ENCODE peak calls at places on chromosomes 7 and 10, in four cellular contexts. A is sigmoid colon, K is body of pancreas, E is breast epithelium. Y is an unnamed sample.

GRCh38 chr10:68981074-68981473 is 7.5 kb upstream of the KIFBP start:
- DNase-seq in K (no peak), E (no peak), A (no peak), Y (no peak)

GRCh38 chr10:120394446-120394845 is 62.6 kb upstream of the PLPP4 start:
- DNase-seq in A (no peak), K (no peak), E (no peak), Y (no peak)

GRCh38 chr7:94059747-94060146 is 55.6 kb upstream of the BET1 start:
- DNase-seq in K (no peak), E (no peak), A (no peak), Y (no peak)

GRCh38 chr10:61110936-61111335 is 167.0 kb upstream of the RHOBTB1 start:
- DNase-seq in E (no peak), A (no peak), K (no peak), Y (no peak)

GRCh38 chr10:124561206-124561605 is 99.6 kb downstream of the LHPP start:
- DNase-seq in E (no peak), K (no peak), A (no peak), Y (peak)

GRCh38 chr10:13788320-13788600 is 201.5 kb downstream of the PRPF18 start:
- DNase-seq in E (no peak), A (no peak), K (no peak), Y (no peak)

GRCh38 chr10:46216836-46217748 is 69.7 kb upstream of the ANTXRL start:
- DNase-seq in K (no peak), E (no peak), A (peak), Y (peak)

GRCh38 chr7:48168159-48168558 is 3.1 kb upstream of the ABCA13 start:
- DNase-seq in E (no peak), K (no peak), A (no peak), Y (no peak)

GRCh38 chr10:70672993-70673928 is 955 bp downstream of the ADAMTS14 start:
- DNase-seq in K (no peak), E (no peak), A (no peak), Y (no peak)

GRCh38 chr10:10533417-10533816 is 484.3 kb upstream of the CELF2 start:
- DNase-seq in E (no peak), K (no peak), A (no peak), Y (no peak)

GRCh38 chr10:118851062-118852035 is 96.6 kb upstream of the CACUL1 start:
- DNase-seq in E (no peak), A (no peak), K (no peak), Y (no peak)

GRCh38 chr7:17781491-17782215 is 158.6 kb downstream of the SNX13 start:
- DNase-seq in K (no peak), E (no peak), A (no peak), Y (no peak)

GRCh38 chr10:79979973-79980687 is 31.2 kb upstream of the SFTPD start:
- DNase-seq in E (no peak), A (no peak), K (peak), Y (no peak)

GRCh38 chr10:5404188-5405041 is at the start of gene TUBAL3:
- DNase-seq in E (no peak), K (no peak), A (no peak), Y (no peak)

GRCh38 chr7:105426606-105427146 is 38.0 kb upstream of the SRPK2 start:
- DNase-seq in K (no peak), E (no peak), A (no peak), Y (no peak)

GRCh38 chr7:41039386-41040315 is 663.2 kb downstream of the INHBA start:
- DNase-seq in K (no peak), E (no peak), A (no peak), Y (no peak)

GRCh38 chr7:137696376-137696775 is 150.4 kb downstream of the DGKI start:
- DNase-seq in K (no peak), A (no peak), E (no peak), Y (no peak)

GRCh38 chr10:60835005-60835404 is 56.7 kb downstream of the CDK1 start:
- DNase-seq in E (no peak), A (no peak), K (no peak), Y (no peak)

GRCh38 chr10:17179002-17179401 is 22.5 kb downstream of the TRDMT1 start:
- DNase-seq in A (no peak), E (no peak), K (no peak), Y (no peak)

GRCh38 chr7:512146-512510 is 7.5 kb downstream of the PDGFA start:
- DNase-seq in E (no peak), A (no peak), K (no peak), Y (peak)

GRCh38 chr10:62625484-62625883 is 179.0 kb upstream of the ADO start:
- DNase-seq in K (no peak), E (no peak), A (no peak), Y (no peak)

GRCh38 chr7:157518514-157519175 is 181.8 kb downstream of the DNAJB6 start:
- DNase-seq in A (peak), K (peak), E (peak), Y (no peak)

GRCh38 chr10:103580422-103580821 is 86.9 kb downstream of the NEURL1 start:
- DNase-seq in A (no peak), K (no peak), E (no peak), Y (no peak)

GRCh38 chr7:51118628-51119027 is 198.0 kb downstream of the COBL start:
- DNase-seq in K (no peak), A (no peak), E (no peak), Y (no peak)

DNA sequence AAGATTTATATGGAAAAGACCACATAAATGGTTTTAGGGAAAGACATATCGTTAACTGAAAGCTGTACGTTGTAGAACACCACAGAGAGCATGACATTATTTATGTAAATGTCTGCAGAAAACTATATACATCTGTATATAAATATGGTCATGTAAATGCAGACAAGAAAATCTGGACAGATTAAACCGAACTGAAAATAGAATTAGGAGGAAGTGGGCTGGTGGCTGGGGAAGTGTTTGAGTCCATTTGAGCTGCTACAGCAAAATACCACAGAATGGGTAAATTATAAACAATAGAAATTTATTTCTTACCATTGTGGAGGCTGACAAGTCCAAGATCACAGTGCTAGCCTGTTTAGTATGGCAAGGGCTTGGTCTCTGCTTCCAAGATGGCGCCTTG is 56.3 kb upstream of the USP6NL start:
- DNase-seq in K (no peak), E (no peak), A (no peak), Y (peak)
- TF ChIP-seq POLR2A in K (no peak), E (no peak), A (no peak), Y (no peak)

DNA sequence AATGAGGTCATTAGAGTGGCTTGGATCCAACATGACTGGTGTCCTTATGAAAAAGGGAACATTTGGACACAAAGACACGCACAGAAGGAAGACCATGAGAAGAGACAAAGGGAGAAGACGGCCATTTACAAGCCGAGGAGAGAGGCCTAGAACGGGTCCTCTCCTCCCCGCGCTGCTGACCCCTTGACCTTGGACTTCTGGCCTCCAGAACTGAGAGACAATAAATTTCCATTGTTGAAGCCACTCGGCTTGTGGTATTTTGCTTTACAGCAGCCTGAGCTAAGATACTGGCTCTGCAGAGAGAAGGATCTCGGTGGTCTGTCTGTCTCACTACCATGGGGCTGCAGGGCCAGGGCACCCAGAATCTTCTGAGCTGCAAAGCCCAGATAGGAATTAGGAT is 38.1 kb upstream of the ECHDC3 start:
- DNase-seq in K (no peak), A (no peak), E (no peak), Y (no peak)
- H3K4me3 ChIP-seq in K (no peak), A (no peak), E (no peak), Y (no peak)

GRCh38 chr10:51073461-51074237 is 638 bp upstream of the PRKG1 start:
- DNase-seq in A (peak), K (peak), E (no peak), Y (peak)
- TF ChIP-seq POLR2A in A (no peak), K (no peak), E (no peak), Y (no peak)

GRCh38 chr7:5063698-5064097 is 18.0 kb downstream of the RBAK start:
- DNase-seq in K (no peak), E (no peak), A (no peak), Y (no peak)

GRCh38 chr7:5070206-5070605 is 24.5 kb downstream of the RBAK start:
- DNase-seq in E (no peak), K (no peak), A (no peak), Y (no peak)

GRCh38 chr7:5065107-5065407 is 19.4 kb downstream of the RBAK start:
- DNase-seq in K (no peak), E (no peak), A (no peak), Y (no peak)

DNA sequence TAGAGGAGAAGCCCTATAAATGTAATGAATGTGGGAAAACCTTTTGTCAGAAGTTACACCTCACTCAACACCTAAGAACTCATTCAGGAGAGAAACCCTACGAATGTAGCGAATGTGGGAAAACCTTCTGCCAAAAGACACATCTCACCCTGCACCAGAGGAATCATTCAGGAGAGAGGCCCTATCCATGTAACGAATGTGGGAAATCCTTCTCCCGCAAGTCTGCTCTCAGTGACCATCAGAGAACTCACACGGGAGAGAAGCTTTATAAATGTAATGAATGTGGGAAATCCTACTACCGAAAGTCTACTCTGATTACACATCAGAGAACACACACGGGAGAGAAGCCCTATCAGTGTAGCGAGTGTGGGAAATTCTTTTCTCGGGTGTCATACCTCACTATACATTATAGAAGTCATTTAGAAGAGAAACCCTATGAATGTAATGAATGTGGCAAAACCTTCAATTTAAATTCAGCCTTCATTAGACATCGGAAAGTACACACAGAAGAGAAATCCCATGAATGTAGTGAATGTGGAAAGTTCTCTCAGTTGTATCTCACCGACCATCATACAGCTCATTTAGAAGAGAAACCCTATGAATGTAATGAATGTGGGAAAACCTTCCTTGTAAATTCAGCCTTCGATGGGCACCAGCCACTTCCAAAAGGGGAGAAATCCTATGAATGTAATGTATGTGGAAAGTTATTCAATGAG is 18.9 kb downstream of the RBAK start:
- DNase-seq in A (no peak), K (no peak), E (no peak), Y (no peak)
- H3K4me3 ChIP-seq in A (no peak), K (no peak), E (no peak), Y (no peak)

GRCh38 chr7:72924748-72925545 is at the start of gene POM121:
- DNase-seq in A (peak), K (peak), E (peak), Y (peak)
- TF ChIP-seq POLR2A in A (peak), K (peak), E (no peak), Y (no peak)

DNA sequence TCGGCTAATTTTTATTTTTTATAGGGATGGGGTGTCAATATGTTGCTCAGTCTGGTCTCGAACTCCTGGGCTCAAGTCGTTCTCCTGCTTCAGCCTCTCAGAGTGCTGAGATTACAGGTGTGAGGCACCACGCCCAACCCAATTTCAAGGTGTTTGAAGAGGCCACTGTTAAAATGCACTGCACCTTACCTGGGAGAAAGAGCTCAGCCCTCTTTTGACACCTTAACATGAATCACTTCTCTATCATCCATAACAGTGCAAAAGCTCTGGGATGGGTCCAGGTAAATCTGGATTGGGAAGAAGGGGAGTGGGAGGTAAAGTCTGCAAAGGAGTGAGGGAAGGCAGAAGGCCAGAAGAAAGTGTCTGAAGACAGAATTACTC is 557 bp upstream of the ZNF282 start:
- DNase-seq in K (no peak), E (no peak), A (peak), Y (no peak)
- H3K4me3 ChIP-seq in K (no peak), E (peak), A (peak), Y (peak)

DNA sequence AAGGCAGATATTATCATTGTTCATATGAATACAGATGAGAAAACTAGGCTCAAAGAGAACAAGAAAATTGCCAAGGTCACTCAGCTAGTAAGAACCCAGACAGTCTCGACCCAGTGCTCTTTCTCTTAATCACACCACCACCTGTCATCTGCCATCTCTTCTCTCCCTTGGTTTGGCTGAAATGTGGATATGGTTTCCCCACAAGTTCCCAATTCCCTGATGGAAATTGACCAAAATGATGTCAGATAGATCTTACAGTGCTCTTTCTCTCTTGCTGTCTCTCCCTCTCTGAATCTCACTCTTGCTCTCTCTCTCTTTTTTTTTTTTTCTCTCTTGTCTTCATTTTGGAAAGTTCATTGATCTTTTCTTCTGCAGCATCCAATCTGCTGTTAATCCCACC is 9.1 kb downstream of the C10orf90 start:
- DNase-seq in K (no peak), E (no peak), A (no peak), Y (no peak)
- TF ChIP-seq POLR2A in K (no peak), E (no peak), A (no peak), Y (no peak)

GRCh38 chr7:128403676-128404075 is 6.1 kb downstream of the IMPDH1 start:
- DNase-seq in A (no peak), K (no peak), E (no peak), Y (no peak)
- H3K4me3 ChIP-seq in A (no peak), K (no peak), E (no peak), Y (no peak)

DNA sequence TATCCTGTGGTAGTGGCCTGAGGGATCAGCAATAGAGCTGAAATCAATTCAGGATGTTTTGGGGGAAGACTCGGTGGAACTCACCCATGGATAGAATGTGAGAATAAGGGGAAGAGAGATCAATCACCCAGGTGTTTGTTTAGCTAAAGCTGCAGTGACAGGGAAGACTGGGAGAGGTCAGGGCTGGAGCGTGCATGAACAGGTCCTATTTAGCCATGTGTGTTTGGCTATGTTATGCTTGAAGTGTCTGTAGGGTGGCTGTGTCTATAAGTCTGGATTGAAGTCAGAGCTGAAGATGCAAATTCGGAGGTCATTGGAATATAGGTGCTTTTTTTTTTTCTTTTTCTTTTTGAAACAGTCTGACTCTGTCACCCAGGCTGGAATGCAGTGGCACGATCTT is 4.6 kb downstream of the ATP6V1F start:
- DNase-seq in E (no peak), K (no peak), A (no peak), Y (no peak)
- TF ChIP-seq POLR2A in E (no peak), K (no peak), A (no peak), Y (no peak)

Y was measured in spleen.